ENCODE peak calls at places on chromosomes 1 and 21, in four cellular contexts. I is H1, G is HepG2, X is GM12878. K is an unnamed sample. For H3K4me1, the result is how much of the 10 kb centered on the place peaks cover.

GRCh38 chr1:89607888-89608626 is 24.9 kb upstream of the LRRC8C start:
- DNase-seq in X (no peak), G (no peak), I (no peak), K (no peak)

GRCh38 chr1:98389809-98390208 is 271.7 kb upstream of the SNX7 start:
- DNase-seq in X (no peak), I (no peak), G (no peak), K (no peak)

GRCh38 chr21:38273745-38274544 is 17.2 kb downstream of the KCNJ15 start:
- DNase-seq in I (no peak), G (no peak), X (no peak), K (no peak)

GRCh38 chr21:44759628-44760285 is 41.9 kb downstream of the UBE2G2 start:
- DNase-seq in I (no peak), G (no peak), X (no peak), K (no peak)

GRCh38 chr1:6949991-6950765 is 164.9 kb downstream of the CAMTA1 start:
- DNase-seq in G (no peak), X (no peak), I (no peak), K (no peak)

GRCh38 chr21:29349702-29350101 is 51.0 kb downstream of the BACH1 start:
- DNase-seq in X (no peak), I (no peak), G (no peak), K (no peak)

GRCh38 chr1:18949689-18950414 is 6.6 kb downstream of the IFFO2 start:
- DNase-seq in I (no peak), G (peak), X (no peak), K (no peak)

GRCh38 chr1:161037661-161038522 is 872 bp downstream of the TSTD1 start:
- DNase-seq in X (no peak), G (no peak), I (no peak), K (no peak)

GRCh38 chr1:203702130-203702577 is 62.8 kb upstream of the LAX1 start:
- DNase-seq in X (peak), G (peak), I (peak), K (peak)

GRCh38 chr1:52952112-52952511 is 25.0 kb downstream of the SCP2 start:
- DNase-seq in X (no peak), I (no peak), G (no peak), K (no peak)

GRCh38 chr1:93518516-93518915 is 70.6 kb downstream of the FNBP1L start:
- DNase-seq in X (no peak), I (no peak), G (no peak), K (no peak)

GRCh38 chr1:210250998-210251679 is 18.5 kb downstream of the SERTAD4 start:
- DNase-seq in I (peak), X (no peak), G (no peak), K (peak)

GRCh38 chr1:231021540-231022031 is 18.5 kb downstream of the FAM89A start:
- DNase-seq in G (no peak), X (no peak), I (no peak), K (no peak)

GRCh38 chr1:176159993-176160392 is 47.1 kb downstream of the COP1 start:
- DNase-seq in G (no peak), X (no peak), I (no peak), K (no peak)

GRCh38 chr21:41614456-41615010 is 106.6 kb upstream of the TMPRSS2 start:
- DNase-seq in I (no peak), G (no peak), X (no peak), K (no peak)

GRCh38 chr21:41664881-41665765 is 101.7 kb downstream of the RIPK4 start:
- DNase-seq in G (no peak), I (no peak), X (no peak), K (no peak)

GRCh38 chr1:145719230-145720079 is at the start of gene CD160:
- DNase-seq in X (no peak), G (no peak), I (no peak), K (no peak)

GRCh38 chr1:95888877-95889799 is 655.1 kb downstream of the RWDD3 start:
- DNase-seq in G (no peak), I (no peak), X (no peak), K (peak)

GRCh38 chr1:53334781-53335180 is 6.9 kb upstream of the LRP8 start:
- DNase-seq in G (no peak), I (no peak), X (no peak), K (no peak)

DNA sequence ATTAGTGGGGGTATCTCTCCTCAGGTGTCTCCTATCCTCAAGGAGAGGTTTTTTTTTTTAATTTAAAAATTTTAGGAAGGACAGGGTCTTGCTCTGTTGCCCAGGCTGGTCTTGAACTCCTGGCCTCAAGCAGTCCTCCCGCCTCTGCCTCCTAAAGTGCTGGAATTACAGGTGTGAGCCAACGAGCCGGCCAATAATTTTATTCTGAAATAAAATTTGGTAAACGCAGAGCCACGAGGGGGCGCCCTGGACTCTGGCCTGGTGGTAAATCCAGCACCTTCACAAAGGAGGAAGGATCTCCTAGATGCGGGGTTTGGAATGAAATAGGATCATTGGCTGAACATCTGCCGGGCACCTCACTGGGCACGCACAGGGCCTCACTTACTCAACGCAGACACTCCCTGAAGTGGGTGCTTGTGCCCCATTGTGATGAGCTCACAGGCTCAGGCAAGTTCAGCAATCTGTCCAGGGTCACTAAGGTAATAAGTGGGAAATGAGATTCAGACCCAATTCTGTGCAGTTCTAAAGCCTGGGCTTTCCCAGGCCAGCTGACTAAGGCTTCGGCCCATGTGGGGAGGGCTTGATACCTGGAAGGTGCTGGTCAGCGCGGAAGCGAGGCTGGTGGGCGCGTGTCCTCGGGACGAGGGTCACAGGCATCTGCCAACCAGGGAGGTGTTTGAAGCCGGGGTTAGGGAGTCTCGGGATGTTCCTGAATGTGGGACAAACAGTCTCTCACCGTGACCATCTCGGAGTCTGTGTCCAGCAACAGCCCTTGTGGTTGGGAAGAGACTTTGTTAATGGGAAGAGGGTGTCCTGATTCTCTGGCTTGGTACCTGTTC is 32.7 kb upstream of the ETV3 start:
- DNase-seq in G (peak), X (no peak), I (no peak), K (peak)
- H3K4me1 ChIP-seq in G (under half), X (under half), I (under half), K (under half)

GRCh38 chr1:68049941-68050878 is at the start of gene DIRAS3:
- DNase-seq in I (no peak), G (no peak), X (no peak), K (no peak)
- TF ChIP-seq ZNF274 in I (no peak), G (no peak), X (no peak), K (no peak)

DNA sequence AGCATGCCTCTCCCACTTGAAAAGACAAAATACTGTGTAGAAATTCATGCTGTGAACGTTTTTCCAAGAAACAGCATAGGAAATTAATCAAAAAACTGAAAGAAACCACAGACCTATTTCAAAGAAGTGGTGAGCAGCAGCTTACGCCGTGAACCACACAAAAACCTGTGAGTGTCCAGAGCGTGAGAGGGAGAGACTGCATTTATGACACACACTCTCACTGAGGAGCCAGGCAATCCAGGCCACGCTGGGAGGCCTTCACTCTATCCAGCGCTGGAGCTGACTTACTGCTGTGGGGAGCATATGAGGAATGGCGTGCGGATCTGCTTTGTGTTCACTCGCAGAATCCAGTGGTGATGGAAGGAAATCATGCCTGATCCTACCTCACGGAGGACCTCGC is 12.7 kb downstream of the ADAMTS1 start:
- DNase-seq in X (no peak), I (no peak), G (no peak), K (no peak)
- TF ChIP-seq SUZ12 in X (no peak), I (no peak), G (no peak), K (no peak)

GRCh38 chr1:150161747-150162581 is 12.2 kb downstream of the PLEKHO1 start:
- DNase-seq in I (no peak), X (no peak), G (no peak), K (no peak)
- H3K4me1 ChIP-seq in I (under half), X (half or more), G (under half), K (under half)